ENCODE peak calls at places on chromosomes 16 and 17, in seven cellular contexts. Z is activated CD4-positive, alpha-beta T cell treated with anti-CD3 and anti-CD28 coated beads, Interleukin-2, amount 50 U/mL, for 4 hours; J is activated T-helper 1 cell treated with anti-CD3 and anti-CD28 coated beads, Interleukin-2, amount 50 U/mL, for 16 hours; T is body of pancreas; B is SK-N-DZ; K is C1 segment of cervical spinal cord; I is RWPE1. D is an unnamed sample.

GRCh38 chr17:82864721-82865240 is 25.0 kb upstream of the ZNF750 start:
- DNase-seq in Z (no peak), J (no peak), T (no peak), I (no peak), K (no peak), B (peak; percentile 41), D (no peak)

GRCh38 chr17:9768381-9768934 is 22.9 kb downstream of the DHRS7C start:
- DNase-seq in I (peak; percentile 28), K (no peak), B (peak; percentile 10), Z (no peak), J (no peak), T (no peak), D (no peak)

GRCh38 chr16:80273635-80274538 is 266.9 kb upstream of the DYNLRB2 start:
- DNase-seq in T (no peak), Z (no peak), J (no peak), I (peak; percentile 43), K (no peak), B (no peak), D (no peak)

GRCh38 chr17:32783602-32784001 is 93.3 kb downstream of the MYO1D start:
- DNase-seq in J (no peak), B (peak; percentile 58), T (no peak), I (peak; percentile 46), Z (no peak), K (no peak), D (no peak)

GRCh38 chr16:66549284-66550131 is at the start of gene TK2:
- DNase-seq in Z (peak; percentile 54), T (peak; percentile 81), K (peak; percentile 45), I (peak; percentile 65), B (peak; percentile 71), J (peak; percentile 50), D (peak; percentile 78)

GRCh38 chr16:89507834-89508590 is at the start of gene SPG7:
- DNase-seq in T (peak; percentile 87), J (peak; percentile 86), I (peak; percentile 93), B (peak; percentile 87), K (peak; percentile 68), Z (peak; percentile 80), D (peak; percentile 74)

GRCh38 chr17:33674685-33675084 is 381.6 kb upstream of the ASIC2 start:
- DNase-seq in T (peak; percentile 75), Z (peak; percentile 4), B (peak; percentile 60), J (no peak), I (peak; percentile 52), K (peak; percentile 40), D (peak; percentile 29)

GRCh38 chr17:45096141-45096540 is 35.0 kb downstream of the NMT1 start:
- DNase-seq in K (no peak), J (no peak), T (no peak), Z (no peak), I (no peak), B (no peak), D (no peak)

GRCh38 chr17:35079547-35079946 is 16.0 kb upstream of the RFFL start:
- DNase-seq in B (no peak), J (no peak), Z (no peak), T (no peak), K (no peak), I (peak; percentile 58), D (no peak)